ENCODE peak calls at places on chromosomes 16 and 17, in six cellular contexts. Y is neuronal stem cell, K is IMR-90, U is H1, V is mesenchymal stem cell, A is trophoblast cell. S is an unnamed sample.

GRCh38 chr16:74725641-74726040 is 25.0 kb upstream of the MLKL start:
- DNase-seq in U (no peak), Y (no peak), K (no peak), V (no peak), A (no peak), S (no peak)

GRCh38 chr16:52363082-52363481 is 183.9 kb downstream of the TOX3 start:
- DNase-seq in V (no peak), K (no peak), U (no peak), Y (no peak), A (no peak), S (no peak)

GRCh38 chr17:21711182-21711581 is 18.9 kb downstream of the KCNJ18 start:
- DNase-seq in V (no peak), U (no peak), K (no peak), Y (no peak), A (no peak), S (no peak)

GRCh38 chr16:4266372-4266771 is 6.5 kb downstream of the TFAP4 start:
- DNase-seq in K (no peak), V (no peak), A (no peak), U (no peak), Y (no peak), S (peak)

GRCh38 chr16:81866820-81867440 is 87.8 kb downstream of the PLCG2 start:
- DNase-seq in A (peak), Y (no peak), V (no peak), U (no peak), K (no peak), S (no peak)

GRCh38 chr16:23578096-23578830 is 17.9 kb downstream of the NDUFAB1 start:
- DNase-seq in A (no peak), K (peak), U (no peak), Y (no peak), V (peak), S (no peak)

GRCh38 chr16:397736-398332 is 835 bp downstream of the NME4 start:
- DNase-seq in K (peak), U (no peak), Y (peak), V (peak), A (peak), S (peak)

GRCh38 chr16:89166696-89167424 is 4.7 kb upstream of the CDH15 start:
- DNase-seq in Y (no peak), V (no peak), A (no peak), U (no peak), K (no peak), S (no peak)

GRCh38 chr17:45225051-45225700 is 3.5 kb downstream of the FMNL1 start:
- DNase-seq in K (no peak), A (no peak), U (no peak), V (no peak), Y (no peak), S (peak)

GRCh38 chr16:17448640-17449638 is 21.8 kb downstream of the XYLT1 start:
- DNase-seq in K (no peak), A (no peak), V (no peak), U (no peak), Y (no peak), S (no peak)

GRCh38 chr17:77881545-77881944 is 77.0 kb upstream of the TNRC6C start:
- DNase-seq in V (peak), K (peak), A (peak), Y (no peak), U (no peak), S (no peak)

GRCh38 chr17:30477758-30478115 is 529 bp downstream of the GOSR1 start:
- DNase-seq in U (no peak), Y (no peak), K (peak), A (peak), V (peak), S (no peak)

GRCh38 chr16:48914070-48914469 is 304.1 kb upstream of the N4BP1 start:
- DNase-seq in Y (no peak), K (no peak), V (no peak), U (no peak), A (no peak), S (peak)

GRCh38 chr17:29566473-29567361 is at the start of gene ABHD15:
- DNase-seq in K (peak), U (no peak), Y (peak), A (peak), V (peak), S (peak)

GRCh38 chr16:57444711-57445110 is 2.5 kb downstream of the CIAPIN1 start:
- DNase-seq in Y (no peak), U (no peak), V (peak), K (peak), A (no peak), S (no peak)

GRCh38 chr17:77423589-77424451 is 283.1 kb downstream of the SEC14L1 start:
- DNase-seq in V (peak), A (no peak), Y (no peak), K (peak), U (no peak), S (no peak)

GRCh38 chr17:75388476-75389030 is 16.9 kb downstream of the GRB2 start:
- DNase-seq in A (peak), V (no peak), K (no peak), U (no peak), Y (no peak), S (no peak)

GRCh38 chr16:85335584-85336492 is 223.6 kb upstream of the CIBAR2 start:
- DNase-seq in U (no peak), K (peak), V (peak), A (no peak), Y (no peak), S (no peak)

GRCh38 chr17:42521036-42521435 is 15.0 kb upstream of the NAGLU start:
- DNase-seq in V (peak), U (no peak), K (no peak), A (no peak), Y (no peak), S (peak)

GRCh38 chr17:44531019-44531418 is 26.3 kb upstream of the FZD2 start:
- DNase-seq in U (no peak), Y (no peak), V (no peak), K (no peak), A (no peak), S (no peak)

GRCh38 chr17:78962345-78962983 is 17.3 kb downstream of the LGALS3BP start:
- DNase-seq in A (peak), Y (no peak), U (no peak), V (peak), K (peak), S (peak)

GRCh38 chr16:83995756-83996155 is 27.7 kb downstream of the NECAB2 start:
- DNase-seq in U (no peak), V (no peak), K (peak), A (no peak), Y (peak), S (peak)

GRCh38 chr16:81542609-81543570 is 98.3 kb downstream of the CMIP start:
- DNase-seq in V (no peak), Y (no peak), A (no peak), U (no peak), K (no peak), S (no peak)

GRCh38 chr17:3965123-3965800 is 1.0 kb upstream of the ATP2A3 start:
- DNase-seq in K (no peak), A (peak), V (peak), Y (peak), U (no peak), S (peak)

GRCh38 chr16:25213709-25214416 is 2.9 kb upstream of the AQP8 start:
- DNase-seq in U (no peak), A (no peak), K (no peak), Y (no peak), V (no peak), S (no peak)

GRCh38 chr16:25106567-25107465 is 4.7 kb upstream of the LCMT1 start:
- DNase-seq in A (peak), V (peak), U (peak), K (peak), Y (peak), S (peak)

GRCh38 chr17:19753661-19754463 is 5.8 kb upstream of the ALDH3A1 start:
- DNase-seq in A (no peak), Y (no peak), U (no peak), K (no peak), V (no peak), S (no peak)

GRCh38 chr16:56259425-56259779 is 68.1 kb downstream of the GNAO1 start:
- DNase-seq in V (no peak), K (no peak), Y (no peak), U (no peak), A (no peak), S (no peak)

GRCh38 chr17:4945176-4945943 is 3.0 kb downstream of the PFN1 start:
- DNase-seq in U (no peak), K (peak), Y (no peak), V (peak), A (peak), S (peak)

GRCh38 chr16:57937861-57938260 is 33.1 kb downstream of the CNGB1 start:
- DNase-seq in K (no peak), A (no peak), U (no peak), V (no peak), Y (no peak), S (no peak)

GRCh38 chr17:29129731-29130130 is 50.5 kb downstream of the MYO18A start:
- DNase-seq in Y (no peak), K (no peak), V (no peak), A (no peak), U (no peak), S (no peak)

GRCh38 chr17:52027620-52028019 is 130.9 kb downstream of the CA10 start:
- DNase-seq in Y (no peak), V (peak), A (peak), U (no peak), K (no peak), S (no peak)

GRCh38 chr16:426906-427249 is 1.4 kb downstream of the RAB11FIP3 start:
- DNase-seq in A (no peak), V (no peak), K (no peak), Y (no peak), U (no peak), S (no peak)

GRCh38 chr16:56547120-56547948 is 17.5 kb upstream of the MT4 start:
- DNase-seq in Y (peak), A (no peak), V (peak), U (peak), K (peak), S (peak)

GRCh38 chr17:13429201-13429600 is 172.5 kb downstream of the HS3ST3A1 start:
- DNase-seq in A (peak), K (peak), V (peak), Y (no peak), U (no peak), S (no peak)

GRCh38 chr17:61442136-61442775 is 10.0 kb upstream of the TBX4 start:
- DNase-seq in Y (no peak), V (no peak), K (no peak), U (no peak), A (no peak), S (no peak)

GRCh38 chr17:8839410-8839935 is 28.0 kb downstream of the PIK3R6 start:
- DNase-seq in K (no peak), A (no peak), U (no peak), Y (no peak), V (no peak), S (no peak)

GRCh38 chr17:21275047-21275578 is 9.4 kb upstream of the MAP2K3 start:
- DNase-seq in V (no peak), A (no peak), K (no peak), Y (no peak), U (no peak), S (no peak)

GRCh38 chr16:73544266-73544665 is 496.3 kb upstream of the ZFHX3 start:
- DNase-seq in K (no peak), Y (no peak), V (no peak), U (no peak), A (no peak), S (no peak)

GRCh38 chr17:56630202-56630601 is 36.7 kb downstream of the NOG start:
- DNase-seq in Y (no peak), V (no peak), U (no peak), A (no peak), K (no peak), S (no peak)

GRCh38 chr17:58507123-58507634 is 7.3 kb downstream of the MTMR4 start:
- DNase-seq in V (no peak), A (peak), U (no peak), Y (no peak), K (no peak), S (no peak)
- H3K27ac ChIP-seq in V (no peak), A (no peak), U (no peak), Y (no peak), K (no peak), S (no peak)

GRCh38 chr16:66422366-66422765 is 4.7 kb upstream of the BEAN1 start:
- DNase-seq in Y (no peak), U (no peak), A (no peak), V (no peak), K (no peak), S (no peak)
- H4K91ac ChIP-seq in Y (no peak), U (no peak), A (no peak), V (no peak), K (no peak), S (no peak)

GRCh38 chr17:81330884-81331245 is 35.8 kb upstream of the SLC38A10 start:
- DNase-seq in U (no peak), Y (no peak), K (no peak), V (no peak), A (no peak), S (no peak)

GRCh38 chr17:81329279-81329926 is 34.3 kb upstream of the SLC38A10 start:
- DNase-seq in A (peak), V (peak), U (no peak), K (peak), Y (no peak), S (peak)

GRCh38 chr17:81328489-81328888 is 33.4 kb upstream of the SLC38A10 start:
- DNase-seq in U (no peak), Y (no peak), A (no peak), V (no peak), K (no peak), S (no peak)

GRCh38 chr17:81329927-81330883 is 35.1 kb upstream of the SLC38A10 start:
- DNase-seq in U (no peak), V (peak), Y (no peak), A (peak), K (no peak), S (peak)

GRCh38 chr17:81328925-81329278 is 33.8 kb upstream of the SLC38A10 start:
- DNase-seq in K (no peak), V (peak), Y (no peak), A (peak), U (no peak), S (no peak)
- H3K9ac ChIP-seq in K (no peak), V (peak), Y (no peak), A (no peak), U (no peak), S (no peak)

DNA sequence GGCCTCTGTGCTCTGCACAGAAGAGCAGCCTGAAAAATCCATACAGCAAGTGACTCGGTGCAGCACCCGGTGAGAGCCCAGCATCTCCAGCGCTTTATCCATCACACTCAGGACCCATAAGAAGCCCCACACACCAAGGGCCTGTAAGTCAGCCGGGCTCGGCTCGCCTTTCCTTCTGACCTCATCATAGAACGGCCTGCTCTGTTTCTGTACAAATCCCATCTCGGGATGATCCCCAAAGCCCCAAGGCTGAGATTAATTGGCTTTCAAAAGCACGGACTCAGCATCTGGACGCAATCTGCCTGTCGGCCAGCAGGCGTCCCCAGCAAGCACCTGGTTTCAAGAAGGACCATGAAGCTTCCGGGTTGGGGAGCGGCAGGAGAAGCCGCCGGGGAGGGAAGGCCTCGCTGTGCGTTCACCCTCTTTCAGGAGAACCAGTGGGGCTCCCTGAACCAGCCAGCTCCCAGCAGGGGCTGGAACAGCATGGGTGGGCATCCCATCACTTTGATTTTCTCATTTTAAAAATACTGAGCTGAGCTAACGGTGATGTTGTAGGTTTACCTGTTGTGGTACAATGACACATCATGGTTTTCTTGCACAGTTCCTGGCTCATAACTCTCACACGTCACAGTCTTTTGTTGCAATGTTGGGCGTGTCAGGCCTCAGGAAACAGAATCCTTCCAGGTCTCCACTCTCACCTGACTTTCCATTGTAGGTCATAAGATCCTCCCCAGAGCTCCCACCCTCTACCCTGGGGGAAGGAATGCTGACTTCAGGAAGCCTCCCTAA is 6.7 kb downstream of the CCDC57 start:
- DNase-seq in K (peak), Y (peak), A (peak), U (peak), V (peak), S (peak)
- H3K27ac ChIP-seq in K (peak), Y (no peak), A (peak), U (no peak), V (peak), S (no peak)

GRCh38 chr17:16935786-16936185 is 36.1 kb downstream of the TNFRSF13B start:
- DNase-seq in Y (no peak), A (no peak), V (no peak), U (no peak), K (no peak), S (peak)

GRCh38 chr17:16935241-16935663 is 36.7 kb downstream of the TNFRSF13B start:
- DNase-seq in U (no peak), V (no peak), K (no peak), A (no peak), Y (no peak), S (peak)

GRCh38 chr17:16938031-16938430 is 33.9 kb downstream of the TNFRSF13B start:
- DNase-seq in U (no peak), K (no peak), Y (no peak), V (no peak), A (no peak), S (no peak)

GRCh38 chr17:16937431-16937830 is 34.5 kb downstream of the TNFRSF13B start:
- DNase-seq in U (no peak), Y (no peak), V (no peak), A (no peak), K (no peak), S (no peak)

DNA sequence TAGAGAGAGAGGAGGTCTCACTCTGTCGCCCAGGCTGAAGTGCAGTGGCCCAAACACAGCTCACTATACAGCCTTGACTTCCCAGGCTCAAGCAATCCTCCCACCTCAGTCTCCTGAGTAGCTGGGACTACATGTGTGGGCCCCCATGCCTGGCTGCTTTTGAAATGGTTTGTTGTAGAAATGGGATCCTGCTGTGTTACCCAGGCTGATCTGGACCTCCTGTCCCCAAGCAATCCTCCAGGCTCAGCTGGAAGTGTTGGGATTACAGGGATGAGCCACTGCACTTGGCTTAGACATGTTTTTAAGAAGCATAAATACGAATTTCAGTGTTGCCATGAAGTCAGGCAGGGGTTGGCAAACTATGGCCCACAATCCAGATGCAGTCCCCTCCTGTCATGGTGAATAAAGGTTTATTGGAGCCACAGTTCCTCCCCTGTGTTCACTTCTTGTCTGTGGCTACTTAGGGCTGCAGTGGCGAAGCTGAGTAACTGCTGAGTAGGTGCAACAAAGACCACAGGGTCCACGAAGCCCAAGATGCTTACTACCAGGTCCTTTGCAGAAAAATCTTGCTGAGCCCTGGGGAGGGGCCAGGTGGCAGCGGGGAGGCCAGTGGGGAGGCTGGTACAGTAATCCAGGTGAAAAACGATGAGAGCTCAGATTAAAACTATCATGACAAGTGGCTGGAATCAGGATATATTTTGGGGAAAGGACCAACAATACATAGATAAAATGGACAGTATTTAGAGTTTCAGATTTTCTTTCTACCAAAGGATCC is 35.2 kb downstream of the TNFRSF13B start:
- DNase-seq in A (no peak), U (no peak), Y (no peak), K (no peak), V (no peak), S (no peak)
- H4K91ac ChIP-seq in A (no peak), U (no peak), Y (no peak), K (no peak), V (no peak), S (no peak)

GRCh38 chr17:79991924-79992656 is 43.6 kb downstream of the TBC1D16 start:
- DNase-seq in V (peak), Y (no peak), A (no peak), U (no peak), K (peak), S (peak)

GRCh38 chr17:79990051-79990592 is 45.5 kb downstream of the TBC1D16 start:
- DNase-seq in K (no peak), Y (no peak), U (no peak), V (no peak), A (no peak), S (no peak)

GRCh38 chr17:79992657-79993389 is 42.8 kb downstream of the TBC1D16 start:
- DNase-seq in A (no peak), Y (no peak), U (no peak), V (no peak), K (no peak), S (no peak)

GRCh38 chr17:79990704-79991103 is 45.0 kb downstream of the TBC1D16 start:
- DNase-seq in V (no peak), Y (no peak), U (no peak), A (no peak), K (no peak), S (no peak)

GRCh38 chr17:79991140-79991923 is 44.3 kb downstream of the TBC1D16 start:
- DNase-seq in A (peak), K (peak), U (peak), V (peak), Y (peak), S (peak)
- H3K9ac ChIP-seq in A (no peak), K (no peak), U (no peak), V (peak), Y (peak), S (no peak)

DNA sequence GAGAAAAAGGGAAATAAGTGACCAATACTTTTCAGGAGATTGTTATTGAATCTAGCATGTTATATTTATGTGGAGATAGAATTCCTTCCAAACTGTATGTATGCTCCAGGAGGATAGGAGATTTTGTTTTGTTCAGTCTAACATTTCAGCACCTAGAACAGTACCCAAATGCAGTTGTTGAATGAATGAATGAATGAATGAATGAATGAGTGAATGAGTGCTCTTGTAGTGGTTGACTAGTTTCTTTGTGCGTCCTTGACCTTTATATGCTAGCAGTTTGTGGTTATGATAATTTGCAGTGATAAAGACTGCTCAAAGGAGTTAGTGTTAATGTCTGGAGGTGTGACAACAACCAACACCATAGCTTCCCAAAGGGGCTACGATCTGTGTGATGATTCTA is 663.5 kb upstream of the GOT2 start:
- DNase-seq in V (no peak), Y (no peak), K (no peak), U (no peak), A (no peak), S (no peak)
- H3K27ac ChIP-seq in V (no peak), Y (no peak), K (no peak), U (no peak), A (no peak), S (no peak)

S was measured in H9.